ENCODE peak calls at places on chromosome 14, in six cellular contexts. One of them, this sample, is unnamed.

GRCh38 chr14:102565331-102565887 is 27.0 kb upstream of the RCOR1 start:
- DNase-seq in amniotic stem cell: no peak
- DNase-seq in PC-3: no peak
- DNase-seq in Peyer's patch: no peak
- DNase-seq in AG09309: no peak
- DNase-seq in BE2C: no peak
- DNase-seq in this sample: no peak

GRCh38 chr14:59845245-59845644 is 25.3 kb downstream of the RTN1 start:
- DNase-seq in amniotic stem cell: no peak
- DNase-seq in PC-3: no peak
- DNase-seq in Peyer's patch: no peak
- DNase-seq in AG09309: no peak
- DNase-seq in BE2C: no peak
- DNase-seq in this sample: no peak

GRCh38 chr14:76761198-76761848 is at the start of gene VASH1:
- DNase-seq in amniotic stem cell: peak
- DNase-seq in PC-3: peak
- DNase-seq in Peyer's patch: peak
- DNase-seq in AG09309: peak
- DNase-seq in BE2C: peak
- DNase-seq in this sample: peak

GRCh38 chr14:20347747-20348146 is 4.3 kb downstream of the PARP2 start:
- DNase-seq in amniotic stem cell: no peak
- DNase-seq in PC-3: no peak
- DNase-seq in Peyer's patch: no peak
- DNase-seq in AG09309: no peak
- DNase-seq in BE2C: no peak
- DNase-seq in this sample: no peak

GRCh38 chr14:34667007-34667406 is 37.1 kb upstream of the SNX6 start:
- DNase-seq in amniotic stem cell: no peak
- DNase-seq in PC-3: no peak
- DNase-seq in Peyer's patch: no peak
- DNase-seq in AG09309: no peak
- DNase-seq in BE2C: no peak
- DNase-seq in this sample: no peak

GRCh38 chr14:104426771-104427125 is 152.8 kb upstream of the C14orf180 start:
- DNase-seq in amniotic stem cell: no peak
- DNase-seq in PC-3: no peak
- DNase-seq in Peyer's patch: no peak
- DNase-seq in AG09309: no peak
- DNase-seq in BE2C: peak
- DNase-seq in this sample: no peak

GRCh38 chr14:20379743-20380142 is 33.6 kb downstream of the TEP1 start:
- DNase-seq in amniotic stem cell: no peak
- DNase-seq in PC-3: no peak
- DNase-seq in Peyer's patch: no peak
- DNase-seq in AG09309: no peak
- DNase-seq in BE2C: no peak
- DNase-seq in this sample: no peak

GRCh38 chr14:95490727-95491451 is 25.6 kb downstream of the SYNE3 start:
- DNase-seq in amniotic stem cell: no peak
- DNase-seq in PC-3: peak
- DNase-seq in Peyer's patch: peak
- DNase-seq in AG09309: no peak
- DNase-seq in BE2C: no peak
- DNase-seq in this sample: no peak

GRCh38 chr14:98721061-98721460 is 550.9 kb downstream of the BCL11B start:
- DNase-seq in amniotic stem cell: no peak
- DNase-seq in PC-3: no peak
- DNase-seq in Peyer's patch: no peak
- DNase-seq in AG09309: no peak
- DNase-seq in BE2C: no peak
- DNase-seq in this sample: no peak

GRCh38 chr14:68819260-68819691 is 26.4 kb upstream of the ZFP36L1 start:
- DNase-seq in amniotic stem cell: no peak
- DNase-seq in PC-3: no peak
- DNase-seq in Peyer's patch: peak
- DNase-seq in AG09309: no peak
- DNase-seq in BE2C: no peak
- DNase-seq in this sample: no peak

GRCh38 chr14:57974896-57975295 is 109.0 kb upstream of the SLC35F4 start:
- DNase-seq in amniotic stem cell: no peak
- DNase-seq in PC-3: no peak
- DNase-seq in Peyer's patch: no peak
- DNase-seq in AG09309: no peak
- DNase-seq in BE2C: no peak
- DNase-seq in this sample: no peak

GRCh38 chr14:55701638-55702037 is 121.6 kb downstream of the KTN1 start:
- DNase-seq in amniotic stem cell: no peak
- DNase-seq in PC-3: peak
- DNase-seq in Peyer's patch: no peak
- DNase-seq in AG09309: no peak
- DNase-seq in BE2C: no peak
- DNase-seq in this sample: peak

GRCh38 chr14:96030136-96030760 is 8.9 kb upstream of the C14orf132 start:
- DNase-seq in amniotic stem cell: no peak
- DNase-seq in PC-3: no peak
- DNase-seq in Peyer's patch: no peak
- DNase-seq in AG09309: no peak
- DNase-seq in BE2C: no peak
- DNase-seq in this sample: no peak

GRCh38 chr14:52801014-52801708 is 9.8 kb upstream of the GNPNAT1 start:
- DNase-seq in amniotic stem cell: peak
- DNase-seq in PC-3: peak
- DNase-seq in Peyer's patch: no peak
- DNase-seq in AG09309: no peak
- DNase-seq in BE2C: no peak
- DNase-seq in this sample: peak

GRCh38 chr14:36844443-36844842 is 182.8 kb downstream of the PAX9 start:
- DNase-seq in amniotic stem cell: no peak
- DNase-seq in PC-3: no peak
- DNase-seq in Peyer's patch: no peak
- DNase-seq in AG09309: no peak
- DNase-seq in BE2C: no peak
- DNase-seq in this sample: no peak

GRCh38 chr14:75454963-75455546 is 27.2 kb downstream of the JDP2 start:
- DNase-seq in amniotic stem cell: no peak
- DNase-seq in PC-3: peak
- DNase-seq in Peyer's patch: peak
- DNase-seq in AG09309: peak
- DNase-seq in BE2C: peak
- DNase-seq in this sample: no peak

GRCh38 chr14:33457021-33457420 is 493.9 kb downstream of the EGLN3 start:
- DNase-seq in amniotic stem cell: no peak
- DNase-seq in PC-3: peak
- DNase-seq in Peyer's patch: no peak
- DNase-seq in AG09309: no peak
- DNase-seq in BE2C: no peak
- DNase-seq in this sample: no peak

GRCh38 chr14:51862171-51862838 is 1.9 kb downstream of the GNG2 start:
- DNase-seq in amniotic stem cell: no peak
- DNase-seq in PC-3: no peak
- DNase-seq in Peyer's patch: no peak
- DNase-seq in AG09309: no peak
- DNase-seq in BE2C: no peak
- DNase-seq in this sample: no peak

GRCh38 chr14:45838597-45838996 is 585.6 kb upstream of the MIS18BP1 start:
- DNase-seq in amniotic stem cell: no peak
- DNase-seq in PC-3: peak
- DNase-seq in Peyer's patch: no peak
- DNase-seq in AG09309: no peak
- DNase-seq in BE2C: no peak
- DNase-seq in this sample: peak

GRCh38 chr14:104624939-104625338 is 20.4 kb upstream of the TMEM179 start:
- DNase-seq in amniotic stem cell: no peak
- DNase-seq in PC-3: no peak
- DNase-seq in Peyer's patch: no peak
- DNase-seq in AG09309: no peak
- DNase-seq in BE2C: no peak
- DNase-seq in this sample: no peak

GRCh38 chr14:73235531-73236155 is 1.7 kb upstream of the PAPLN start:
- DNase-seq in amniotic stem cell: no peak
- DNase-seq in PC-3: no peak
- DNase-seq in Peyer's patch: no peak
- DNase-seq in AG09309: no peak
- DNase-seq in BE2C: no peak
- DNase-seq in this sample: no peak

GRCh38 chr14:34052658-34053014 is 101.8 kb upstream of the EGLN3 start:
- DNase-seq in amniotic stem cell: no peak
- DNase-seq in PC-3: peak
- DNase-seq in Peyer's patch: no peak
- DNase-seq in AG09309: no peak
- DNase-seq in BE2C: no peak
- DNase-seq in this sample: no peak

GRCh38 chr14:92848941-92849340 is 54.8 kb downstream of the GOLGA5 start:
- DNase-seq in amniotic stem cell: no peak
- DNase-seq in PC-3: no peak
- DNase-seq in Peyer's patch: no peak
- DNase-seq in AG09309: no peak
- DNase-seq in BE2C: no peak
- DNase-seq in this sample: no peak

GRCh38 chr14:94445003-94445402 is 7.6 kb downstream of the SERPINA11 start:
- DNase-seq in amniotic stem cell: no peak
- DNase-seq in PC-3: no peak
- DNase-seq in Peyer's patch: no peak
- DNase-seq in AG09309: no peak
- DNase-seq in BE2C: no peak
- DNase-seq in this sample: no peak

GRCh38 chr14:69491226-69491625 is 6.7 kb downstream of the PLEKHD1 start:
- DNase-seq in amniotic stem cell: no peak
- DNase-seq in PC-3: no peak
- DNase-seq in Peyer's patch: no peak
- DNase-seq in AG09309: no peak
- DNase-seq in BE2C: no peak
- DNase-seq in this sample: no peak

GRCh38 chr14:75059642-75060041 is 4.2 kb downstream of the ACYP1 start:
- DNase-seq in amniotic stem cell: no peak
- DNase-seq in PC-3: peak
- DNase-seq in Peyer's patch: no peak
- DNase-seq in AG09309: no peak
- DNase-seq in BE2C: no peak
- DNase-seq in this sample: no peak

GRCh38 chr14:47541652-47542051 is 133.8 kb downstream of the MDGA2 start:
- DNase-seq in amniotic stem cell: no peak
- DNase-seq in PC-3: no peak
- DNase-seq in Peyer's patch: no peak
- DNase-seq in AG09309: no peak
- DNase-seq in BE2C: no peak
- DNase-seq in this sample: no peak

GRCh38 chr14:30295980-30296379 is 263.0 kb upstream of the G2E3 start:
- DNase-seq in amniotic stem cell: no peak
- DNase-seq in PC-3: no peak
- DNase-seq in Peyer's patch: no peak
- DNase-seq in AG09309: no peak
- DNase-seq in BE2C: no peak
- DNase-seq in this sample: no peak